ENCODE peak calls at places on chromosomes 11 and 22, in four cellular contexts. S is ACHN, T is NCI-H460, A is NCI-H226. B is an unnamed sample.

GRCh38 chr22:49659924-49660315 is 167.8 kb downstream of the BRD1 start:
- DNase-seq in S (no peak), T (no peak), A (no peak), B (no peak)

GRCh38 chr11:57324154-57324885 is 432 bp downstream of the TNKS1BP1 start:
- DNase-seq in S (peak; percentile 41), T (no peak), A (no peak), B (peak; percentile 31)

GRCh38 chr22:24072361-24072760 is 61.3 kb downstream of the CABIN1 start:
- DNase-seq in S (no peak), T (no peak), A (no peak), B (no peak)

GRCh38 chr22:36425977-36426523 is 38.3 kb upstream of the MYH9 start:
- DNase-seq in S (peak; percentile 42), T (no peak), A (no peak), B (no peak)

GRCh38 chr22:45505991-45506743 is 3.5 kb downstream of the FBLN1 start:
- DNase-seq in S (no peak), T (no peak), A (no peak), B (no peak)

GRCh38 chr22:28743852-28744251 is 2.0 kb downstream of the HSCB start:
- DNase-seq in S (no peak), T (no peak), A (no peak), B (no peak)

GRCh38 chr11:120331301-120331966 is 4.8 kb upstream of the ARHGEF12 start:
- DNase-seq in S (peak; percentile 87), T (peak; percentile 64), A (peak; percentile 98), B (peak; percentile 61)

GRCh38 chr11:11010624-11011127 is 152.8 kb upstream of the ZBED5 start:
- DNase-seq in S (peak; percentile 59), T (no peak), A (no peak), B (peak; percentile 23)

GRCh38 chr22:46401370-46401769 is 65.9 kb downstream of the TRMU start:
- DNase-seq in S (no peak), T (no peak), A (no peak), B (no peak)

GRCh38 chr11:11407065-11407737 is 54.2 kb upstream of the CSNK2A3 start:
- DNase-seq in S (no peak), T (no peak), A (no peak), B (no peak)

GRCh38 chr11:8033312-8033715 is 46.2 kb downstream of the EIF3F start:
- DNase-seq in S (peak; percentile 59), T (peak; percentile 40), A (peak; percentile 70), B (peak; percentile 66)

GRCh38 chr22:32852346-32853251 is 51.1 kb downstream of the TIMP3 start:
- DNase-seq in S (no peak), T (no peak), A (no peak), B (no peak)

GRCh38 chr22:31800065-31800464 is 46.2 kb downstream of the DEPDC5 start:
- DNase-seq in S (peak; percentile 4), T (no peak), A (no peak), B (no peak)

GRCh38 chr22:46329616-46330015 is 5.9 kb upstream of the TRMU start:
- DNase-seq in S (no peak), T (no peak), A (no peak), B (no peak)